ENCODE peak calls at places on chromosome 5, in nine cellular contexts. Y, N, C, W, G, L, O, J and B are unnamed samples.

GRCh38 chr5:151156732-151157402 is 712 bp downstream of the ANXA6 start:
- DNase-seq in L (no peak), J (no peak), W (peak), G (no peak), N (no peak), C (no peak), O (no peak), Y (no peak), B (no peak)

GRCh38 chr5:82296929-82297328 is 18.8 kb upstream of the RPS23 start:
- DNase-seq in N (no peak), C (no peak), Y (no peak), O (no peak), L (no peak), J (no peak), G (no peak), W (no peak), B (no peak)

GRCh38 chr5:177100714-177101121 is 14.0 kb downstream of the FGFR4 start:
- DNase-seq in C (no peak), W (peak), N (no peak), O (no peak), L (no peak), Y (no peak), G (no peak), J (no peak), B (no peak)

GRCh38 chr5:68432682-68433081 is 217.1 kb downstream of the PIK3R1 start:
- DNase-seq in C (no peak), W (no peak), O (no peak), Y (no peak), L (no peak), N (no peak), J (no peak), G (no peak), B (peak)

GRCh38 chr5:179209359-179210150 is 135.7 kb downstream of the ADAMTS2 start:
- DNase-seq in W (peak), C (no peak), O (no peak), L (no peak), Y (no peak), G (no peak), J (no peak), N (no peak), B (no peak)

GRCh38 chr5:92337772-92338234 is 954.7 kb upstream of the ARRDC3 start:
- DNase-seq in N (no peak), Y (no peak), O (no peak), L (no peak), G (no peak), J (no peak), W (peak), C (no peak), B (no peak)

GRCh38 chr5:132090107-132090506 is 16.5 kb downstream of the CSF2 start:
- DNase-seq in W (peak), O (no peak), G (no peak), J (no peak), C (no peak), Y (no peak), N (no peak), L (no peak), B (no peak)

GRCh38 chr5:18119156-18119785 is 485.0 kb downstream of the TAF11L14 start:
- DNase-seq in Y (no peak), W (no peak), N (no peak), G (no peak), J (no peak), L (no peak), O (no peak), C (no peak), B (no peak)

GRCh38 chr5:55450050-55450765 is 84.6 kb downstream of the PLPP1 start:
- DNase-seq in Y (no peak), J (no peak), W (peak), L (no peak), G (no peak), O (no peak), N (no peak), C (no peak), B (no peak)

GRCh38 chr5:54004697-54005096 is 305.7 kb downstream of the ARL15 start:
- DNase-seq in C (no peak), O (no peak), J (no peak), G (no peak), W (no peak), N (no peak), Y (no peak), L (no peak), B (no peak)

GRCh38 chr5:89276566-89277305 is 393.8 kb upstream of the MEF2C start:
- DNase-seq in C (no peak), L (no peak), N (no peak), W (no peak), G (no peak), O (no peak), Y (no peak), J (no peak), B (no peak)

GRCh38 chr5:3220638-3221288 is 374.9 kb upstream of the IRX1 start:
- DNase-seq in W (no peak), O (no peak), L (no peak), J (no peak), N (no peak), C (no peak), Y (no peak), G (no peak), B (no peak)

GRCh38 chr5:173919443-173919842 is 31.3 kb downstream of the CPEB4 start:
- DNase-seq in C (no peak), L (no peak), W (peak), O (no peak), Y (no peak), J (no peak), G (no peak), N (no peak), B (no peak)